ENCODE peak calls at places on chromosomes 3 and 15, in seven cellular contexts. N is A673, X is kidney epithelial cell, O is HL-60, Q is G401, M is choroid plexus epithelial cell, A is SJCRH30. W is an unnamed sample.

GRCh38 chr15:80010131-80010673 is 39.2 kb upstream of the BCL2A1 start:
- DNase-seq in N (no peak), X (no peak), O (no peak), Q (no peak), M (no peak), A (no peak), W (peak)

GRCh38 chr3:23928525-23928924 is 11.6 kb downstream of the RPL15 start:
- DNase-seq in N (no peak), X (no peak), O (no peak), Q (no peak), M (no peak), A (no peak), W (no peak)

GRCh38 chr3:172716476-172716875 is 5.6 kb upstream of the NCEH1 start:
- DNase-seq in N (no peak), X (no peak), O (peak), Q (no peak), M (no peak), A (no peak), W (no peak)

GRCh38 chr15:72118400-72118978 is at the start of gene SENP8:
- DNase-seq in N (no peak), X (no peak), O (no peak), Q (no peak), M (no peak), A (no peak), W (peak)

GRCh38 chr15:40543631-40544294 is 21.1 kb downstream of the CCDC32 start:
- DNase-seq in N (no peak), X (no peak), O (no peak), Q (no peak), M (no peak), A (no peak), W (no peak)

GRCh38 chr15:70092462-70092850 is 5.3 kb downstream of the TLE3 start:
- DNase-seq in N (peak), X (no peak), O (no peak), Q (no peak), M (peak), A (peak), W (no peak)

GRCh38 chr3:31743690-31744089 is 211.0 kb downstream of the STT3B start:
- DNase-seq in N (no peak), X (no peak), O (no peak), Q (no peak), M (peak), A (no peak), W (no peak)

GRCh38 chr3:126567696-126568438 is 9.1 kb upstream of the C3orf22 start:
- DNase-seq in N (no peak), X (no peak), O (no peak), Q (peak), M (no peak), A (no peak), W (peak)

GRCh38 chr15:90957791-90958190 is 3.1 kb downstream of the RCCD1 start:
- DNase-seq in N (no peak), X (no peak), O (no peak), Q (peak), M (no peak), A (no peak), W (no peak)

GRCh38 chr15:60223161-60223560 is 174.6 kb downstream of the ANXA2 start:
- DNase-seq in N (no peak), X (no peak), O (no peak), Q (peak), M (no peak), A (no peak), W (no peak)

GRCh38 chr3:13405614-13406013 is 14.5 kb downstream of the NUP210 start:
- DNase-seq in N (no peak), X (no peak), O (no peak), Q (no peak), M (no peak), A (no peak), W (no peak)

GRCh38 chr3:154779571-154779970 is 300.5 kb upstream of the MME start:
- DNase-seq in N (no peak), X (no peak), O (no peak), Q (no peak), M (peak), A (peak), W (peak)

GRCh38 chr3:58392191-58392590 is 41.4 kb downstream of the PDHB start:
- DNase-seq in N (no peak), X (no peak), O (no peak), Q (no peak), M (peak), A (no peak), W (no peak)

GRCh38 chr15:90037961-90038633 is 37.0 kb downstream of the ZNF710 start:
- DNase-seq in N (no peak), X (no peak), O (no peak), Q (no peak), M (peak), A (no peak), W (no peak)

GRCh38 chr3:37810788-37811187 is 50.9 kb upstream of the CTDSPL start:
- DNase-seq in N (no peak), X (no peak), O (no peak), Q (peak), M (no peak), A (no peak), W (no peak)

GRCh38 chr3:101779808-101780366 is 876 bp downstream of the NXPE3 start:
- DNase-seq in N (peak), X (no peak), O (no peak), Q (peak), M (no peak), A (no peak), W (no peak)

GRCh38 chr3:69823710-69824109 is 84.4 kb downstream of the MITF start:
- DNase-seq in N (no peak), X (no peak), O (no peak), Q (no peak), M (peak), A (no peak), W (no peak)

GRCh38 chr15:94487635-94488034 is 256.3 kb downstream of the MCTP2 start:
- DNase-seq in N (no peak), X (no peak), O (no peak), Q (no peak), M (no peak), A (no peak), W (no peak)

GRCh38 chr3:193971268-193971751 is 164.6 kb upstream of the HES1 start:
- DNase-seq in N (peak), X (no peak), O (no peak), Q (no peak), M (peak), A (no peak), W (peak)

GRCh38 chr15:44804303-44805046 is 68.1 kb downstream of the TRIM69 start:
- DNase-seq in N (no peak), X (no peak), O (no peak), Q (no peak), M (no peak), A (no peak), W (no peak)

GRCh38 chr15:82750831-82751181 is 41.1 kb upstream of the AP3B2 start:
- DNase-seq in N (no peak), X (no peak), O (no peak), Q (no peak), M (peak), A (peak), W (peak)

GRCh38 chr3:123540285-123540684 is 44.6 kb downstream of the HACD2 start:
- DNase-seq in N (no peak), X (no peak), O (no peak), Q (no peak), M (no peak), A (no peak), W (no peak)

GRCh38 chr15:45604321-45604720 is 17.1 kb downstream of the BLOC1S6 start:
- DNase-seq in N (no peak), X (no peak), O (no peak), Q (peak), M (no peak), A (no peak), W (no peak)

GRCh38 chr15:42035362-42035761 is 14.5 kb upstream of the PLA2G4E start:
- DNase-seq in N (peak), X (no peak), O (no peak), Q (no peak), M (peak), A (no peak), W (peak)

GRCh38 chr3:66398228-66399025 is 102.4 kb downstream of the LRIG1 start:
- DNase-seq in N (no peak), X (no peak), O (no peak), Q (peak), M (no peak), A (peak), W (no peak)

W was measured in RWPE1.